ENCODE peak calls at places on chromosomes 3 and 15, in ten cellular contexts. T is activated CD4-positive, alpha-beta T cell treated with anti-CD3 and anti-CD28 coated beads, Interleukin-2, amount 50 U/mL, for 1 hour; W is type B pancreatic cell; K is astrocyte; F is heart right ventricle; B is stimulated activated CD8-positive, alpha-beta memory T cell treated with anti-CD3 and anti-CD28 coated beads, Interleukin-7, amount 100 ng/mL, for 4 hours; I is GM13977; G is choroid plexus epithelial cell; D is kidney; H is hippocampal formation. C is an unnamed sample.

GRCh38 chr3:129605593-129606521 is 619 bp downstream of the PLXND1 start:
- DNase-seq in T (peak), G (peak), B (no peak), D (no peak), H (no peak), K (peak), F (peak), W (no peak), I (peak), C (no peak)

GRCh38 chr3:38574411-38575278 is 74.8 kb downstream of the SCN5A start:
- DNase-seq in I (no peak), B (no peak), F (no peak), W (peak), T (no peak), G (no peak), K (no peak), H (no peak), D (peak), C (no peak)

GRCh38 chr3:165669967-165670366 is 167.3 kb downstream of the BCHE start:
- DNase-seq in K (peak), W (no peak), G (no peak), B (no peak), F (no peak), T (no peak), H (no peak), D (no peak), I (no peak), C (no peak)

GRCh38 chr3:13144163-13145023 is 71.2 kb upstream of the IQSEC1 start:
- DNase-seq in G (no peak), B (no peak), F (no peak), K (no peak), D (peak), W (no peak), T (no peak), H (no peak), I (no peak), C (no peak)

GRCh38 chr3:143167956-143168355 is 48.4 kb downstream of the CHST2 start:
- DNase-seq in K (peak), F (no peak), G (peak), D (no peak), W (no peak), B (no peak), T (no peak), I (no peak), H (no peak), C (no peak)

GRCh38 chr3:189937302-189938255 is 183.1 kb downstream of the P3H2 start:
- DNase-seq in K (peak), F (no peak), I (no peak), G (peak), D (peak), T (no peak), W (no peak), H (no peak), B (no peak), C (no peak)

GRCh38 chr3:188348445-188349244 is 194.7 kb downstream of the LPP start:
- DNase-seq in G (peak), H (no peak), T (no peak), F (peak), K (peak), W (no peak), I (no peak), B (no peak), D (peak), C (peak)

GRCh38 chr15:81087121-81087520 is 46.9 kb upstream of the CFAP161 start:
- DNase-seq in D (no peak), W (no peak), G (peak), B (no peak), K (no peak), H (no peak), T (no peak), I (no peak), F (no peak), C (no peak)

GRCh38 chr3:127709320-127710060 is 36.7 kb downstream of the ABTB1 start:
- DNase-seq in G (peak), B (no peak), D (no peak), F (no peak), H (no peak), W (no peak), I (no peak), T (no peak), K (no peak), C (no peak)

GRCh38 chr3:31432897-31433678 is 99.6 kb upstream of the STT3B start:
- DNase-seq in K (peak), G (peak), F (no peak), B (no peak), T (no peak), D (no peak), I (no peak), H (no peak), W (no peak), C (no peak)

GRCh38 chr3:101091489-101091888 is 98.3 kb upstream of the ABI3BP start:
- DNase-seq in K (no peak), T (no peak), B (no peak), I (no peak), D (no peak), H (no peak), G (peak), F (no peak), W (no peak), C (no peak)

GRCh38 chr15:89303986-89304385 is 30.6 kb downstream of the POLG start:
- DNase-seq in D (no peak), K (no peak), T (no peak), H (no peak), F (no peak), B (no peak), G (no peak), I (no peak), W (no peak), C (no peak)

GRCh38 chr3:123469323-123469995 is 20.6 kb upstream of the ADCY5 start:
- DNase-seq in G (no peak), I (no peak), W (no peak), B (no peak), K (no peak), H (no peak), F (no peak), D (no peak), T (no peak), C (no peak)

GRCh38 chr3:60294181-60294580 is 957.1 kb downstream of the FHIT start:
- DNase-seq in W (no peak), T (no peak), B (no peak), H (no peak), G (peak), D (no peak), K (peak), F (no peak), I (no peak), C (no peak)

GRCh38 chr3:71753716-71754609 is at the start of gene GPR27:
- DNase-seq in W (peak), K (peak), D (peak), I (peak), H (no peak), G (peak), B (no peak), T (no peak), F (peak), C (no peak)

GRCh38 chr3:176814252-176814651 is 383.0 kb downstream of the TBL1XR1 start:
- DNase-seq in W (peak), B (no peak), T (no peak), F (peak), H (peak), G (peak), K (peak), I (peak), D (peak), C (no peak)

GRCh38 chr3:106341090-106341489 is 472.3 kb upstream of the CBLB start:
- DNase-seq in T (no peak), G (no peak), I (no peak), B (no peak), D (no peak), F (no peak), W (no peak), K (no peak), H (no peak), C (no peak)

GRCh38 chr3:12227833-12228232 is 61.0 kb upstream of the PPARG start:
- DNase-seq in D (no peak), F (no peak), I (no peak), H (no peak), B (no peak), W (no peak), G (peak), K (peak), T (no peak), C (no peak)

GRCh38 chr3:153284282-153284938 is 122.4 kb downstream of the RAP2B start:
- DNase-seq in W (no peak), H (no peak), G (peak), I (no peak), K (peak), F (no peak), T (peak), B (peak), D (no peak), C (peak)

GRCh38 chr3:195164573-195165263 is 106.2 kb downstream of the XXYLT1 start:
- DNase-seq in D (no peak), B (no peak), K (no peak), F (no peak), W (no peak), H (no peak), G (no peak), T (no peak), I (no peak), C (no peak)

GRCh38 chr15:95989392-95989791 is 341.1 kb upstream of the NR2F2 start:
- DNase-seq in G (no peak), I (no peak), K (no peak), D (no peak), T (no peak), H (no peak), W (no peak), B (no peak), F (no peak), C (no peak)

GRCh38 chr3:112653209-112653871 is 12.4 kb upstream of the CCDC80 start:
- DNase-seq in W (no peak), K (peak), T (no peak), H (no peak), B (no peak), I (no peak), G (peak), F (no peak), D (no peak), C (no peak)

GRCh38 chr3:9175421-9175820 is 74.0 kb downstream of the SRGAP3 start:
- DNase-seq in K (peak), W (no peak), H (no peak), F (no peak), G (peak), B (no peak), I (no peak), D (peak), T (no peak), C (no peak)

GRCh38 chr3:149553781-149554451 is 79.4 kb downstream of the TM4SF4 start:
- DNase-seq in G (peak), H (peak), B (no peak), K (peak), D (no peak), T (no peak), I (no peak), W (no peak), F (no peak), C (no peak)

GRCh38 chr3:13879946-13880810 is at the start of gene WNT7A:
- DNase-seq in T (peak), B (no peak), F (no peak), K (no peak), G (no peak), H (peak), W (peak), D (peak), I (peak), C (no peak)

C was measured in thoracic aorta.